ENCODE peak calls at places on chromosomes 2 and 18, in seven cellular contexts. M, X, V, D, Z, T and L are unnamed samples.

GRCh38 chr2:54503192-54503591 is 47.1 kb downstream of the SPTBN1 start:
- DNase-seq in X (no peak), M (no peak), T (peak; percentile 13), Z (no peak), D (peak; percentile 72), V (no peak), L (no peak)

GRCh38 chr2:84029903-84030559 is 429.0 kb downstream of the SUCLG1 start:
- DNase-seq in D (no peak), V (peak; percentile 46), Z (no peak), M (no peak), T (no peak), X (no peak), L (no peak)

GRCh38 chr2:64950226-64951160 is 38.7 kb upstream of the SLC1A4 start:
- DNase-seq in M (no peak), X (peak; percentile 78), V (no peak), D (no peak), Z (no peak), T (no peak), L (peak; percentile 61)

GRCh38 chr18:51212606-51213005 is 15.1 kb upstream of the MEX3C start:
- DNase-seq in M (no peak), D (no peak), Z (no peak), X (no peak), V (no peak), T (no peak), L (no peak)

GRCh38 chr2:84302513-84303412 is 156.3 kb downstream of the SUCLG1 start:
- DNase-seq in T (no peak), D (peak; percentile 80), X (peak; percentile 46), Z (no peak), V (peak; percentile 15), M (peak; percentile 53), L (peak; percentile 24)

GRCh38 chr2:242085941-242086621 is 216.6 kb downstream of the RTP5 start:
- DNase-seq in D (no peak), Z (no peak), T (no peak), V (no peak), M (no peak), X (no peak), L (no peak)

GRCh38 chr2:234999740-235000425 is 48.1 kb downstream of the SH3BP4 start:
- DNase-seq in Z (no peak), T (no peak), X (no peak), D (no peak), V (no peak), M (no peak), L (no peak)

GRCh38 chr2:235106874-235107639 is 155.2 kb downstream of the SH3BP4 start:
- DNase-seq in X (peak; percentile 52), T (no peak), D (peak; percentile 86), V (no peak), Z (peak; percentile 63), M (peak; percentile 66), L (no peak)

GRCh38 chr2:207122914-207123744 is 42.6 kb downstream of the KLF7 start:
- DNase-seq in D (no peak), T (no peak), M (no peak), X (no peak), Z (no peak), V (no peak), L (no peak)

GRCh38 chr2:71347517-71347916 is 15.9 kb downstream of the ZNF638 start:
- DNase-seq in M (no peak), Z (no peak), X (peak; percentile 7), D (peak; percentile 57), T (no peak), V (no peak), L (no peak)

GRCh38 chr18:57004366-57005121 is 142.3 kb upstream of the BOD1L2 start:
- DNase-seq in D (no peak), X (peak; percentile 56), M (no peak), T (no peak), V (peak; percentile 3), Z (no peak), L (peak; percentile 26)

GRCh38 chr2:234003972-234004617 is 46.4 kb upstream of the SPP2 start:
- DNase-seq in V (peak; percentile 77), T (peak; percentile 71), M (no peak), X (peak; percentile 89), Z (no peak), D (no peak), L (peak; percentile 46)

GRCh38 chr2:46001741-46002506 is 295.3 kb upstream of the EPAS1 start:
- DNase-seq in D (no peak), T (no peak), V (no peak), M (no peak), X (no peak), Z (no peak), L (no peak)

GRCh38 chr2:110948027-110948687 is 172.6 kb upstream of the BCL2L11 start:
- DNase-seq in X (no peak), Z (no peak), V (no peak), M (no peak), T (no peak), D (peak; percentile 52), L (no peak)

GRCh38 chr2:47073217-47073616 is 81.9 kb downstream of the STPG4 start:
- DNase-seq in D (no peak), V (no peak), X (no peak), T (no peak), M (no peak), Z (no peak), L (no peak)

GRCh38 chr2:48496867-48497266 is 33.1 kb upstream of the STON1 start:
- DNase-seq in Z (no peak), D (no peak), V (no peak), X (no peak), T (no peak), M (no peak), L (no peak)

GRCh38 chr2:112788653-112789052 is 4.4 kb upstream of the IL1A start:
- DNase-seq in X (no peak), T (no peak), M (no peak), D (no peak), Z (no peak), V (no peak), L (no peak)